ENCODE peak calls at places on chromosomes 11 and 22, in seven cellular contexts. One of them, this sample, is unnamed.

GRCh38 chr11:10550503-10550902 is 9.5 kb upstream of the RNF141 start:
- DNase-seq in choroid plexus epithelial cell: peak; percentile 72
- DNase-seq in NCI-H2081: no peak
- DNase-seq in GM19239: no peak
- DNase-seq in Jurkat, Clone E6-1: no peak
- DNase-seq in EH: peak; percentile 84
- DNase-seq in sciatic nerve: no peak
- DNase-seq in this sample: no peak

GRCh38 chr22:48489551-48490512 is 1337.8 kb downstream of the BRD1 start:
- DNase-seq in choroid plexus epithelial cell: no peak
- DNase-seq in NCI-H2081: no peak
- DNase-seq in GM19239: no peak
- DNase-seq in Jurkat, Clone E6-1: no peak
- DNase-seq in EH: no peak
- DNase-seq in sciatic nerve: peak; percentile 58
- DNase-seq in this sample: no peak

GRCh38 chr22:17201285-17201945 is 17.8 kb downstream of the ADA2 start:
- DNase-seq in choroid plexus epithelial cell: peak; percentile 59
- DNase-seq in NCI-H2081: no peak
- DNase-seq in GM19239: no peak
- DNase-seq in Jurkat, Clone E6-1: no peak
- DNase-seq in EH: no peak
- DNase-seq in sciatic nerve: no peak
- DNase-seq in this sample: no peak

GRCh38 chr11:57359896-57360690 is 20.9 kb downstream of the PRG3 start:
- DNase-seq in choroid plexus epithelial cell: peak; percentile 28
- DNase-seq in NCI-H2081: no peak
- DNase-seq in GM19239: no peak
- DNase-seq in Jurkat, Clone E6-1: no peak
- DNase-seq in EH: no peak
- DNase-seq in sciatic nerve: no peak
- DNase-seq in this sample: no peak

GRCh38 chr11:62343822-62344609 is 6.8 kb downstream of the ASRGL1 start:
- DNase-seq in choroid plexus epithelial cell: no peak
- DNase-seq in NCI-H2081: no peak
- DNase-seq in GM19239: no peak
- DNase-seq in Jurkat, Clone E6-1: no peak
- DNase-seq in EH: no peak
- DNase-seq in sciatic nerve: no peak
- DNase-seq in this sample: no peak

GRCh38 chr11:9269492-9270030 is 4.4 kb upstream of the DENND5A start:
- DNase-seq in choroid plexus epithelial cell: peak; percentile 49
- DNase-seq in NCI-H2081: no peak
- DNase-seq in GM19239: no peak
- DNase-seq in Jurkat, Clone E6-1: no peak
- DNase-seq in EH: peak; percentile 48
- DNase-seq in sciatic nerve: no peak
- DNase-seq in this sample: no peak

GRCh38 chr11:117327567-117328413 is at the start of gene CEP164:
- DNase-seq in choroid plexus epithelial cell: peak; percentile 98
- DNase-seq in NCI-H2081: peak; percentile 97
- DNase-seq in GM19239: peak; percentile 97
- DNase-seq in Jurkat, Clone E6-1: peak; percentile 94
- DNase-seq in EH: peak; percentile 98
- DNase-seq in sciatic nerve: peak; percentile 97
- DNase-seq in this sample: peak; percentile 86

GRCh38 chr11:114790910-114791309 is 112.6 kb downstream of the NXPE2 start:
- DNase-seq in choroid plexus epithelial cell: no peak
- DNase-seq in NCI-H2081: no peak
- DNase-seq in GM19239: no peak
- DNase-seq in Jurkat, Clone E6-1: no peak
- DNase-seq in EH: no peak
- DNase-seq in sciatic nerve: no peak
- DNase-seq in this sample: no peak

GRCh38 chr11:103959279-103959930 is 77.0 kb upstream of the DDI1 start:
- DNase-seq in choroid plexus epithelial cell: peak; percentile 95
- DNase-seq in NCI-H2081: no peak
- DNase-seq in GM19239: peak; percentile 32
- DNase-seq in Jurkat, Clone E6-1: no peak
- DNase-seq in EH: peak; percentile 81
- DNase-seq in sciatic nerve: no peak
- DNase-seq in this sample: no peak

GRCh38 chr22:20174785-20175596 is 24.1 kb upstream of the CCDC188 start:
- DNase-seq in choroid plexus epithelial cell: peak; percentile 38
- DNase-seq in NCI-H2081: no peak
- DNase-seq in GM19239: no peak
- DNase-seq in Jurkat, Clone E6-1: no peak
- DNase-seq in EH: peak; percentile 25
- DNase-seq in sciatic nerve: no peak
- DNase-seq in this sample: no peak

GRCh38 chr11:102843474-102843873 is at the start of gene MMP3:
- DNase-seq in choroid plexus epithelial cell: no peak
- DNase-seq in NCI-H2081: no peak
- DNase-seq in GM19239: no peak
- DNase-seq in Jurkat, Clone E6-1: no peak
- DNase-seq in EH: peak; percentile 87
- DNase-seq in sciatic nerve: no peak
- DNase-seq in this sample: peak; percentile 52

GRCh38 chr22:23894710-23895598 is 771 bp downstream of the MIF start:
- DNase-seq in choroid plexus epithelial cell: peak; percentile 94
- DNase-seq in NCI-H2081: peak; percentile 48
- DNase-seq in GM19239: peak; percentile 70
- DNase-seq in Jurkat, Clone E6-1: peak; percentile 76
- DNase-seq in EH: peak; percentile 78
- DNase-seq in sciatic nerve: peak; percentile 79
- DNase-seq in this sample: peak; percentile 68

GRCh38 chr11:86245369-86246292 is 1.1 kb downstream of the EED start:
- DNase-seq in choroid plexus epithelial cell: peak; percentile 13
- DNase-seq in NCI-H2081: peak; percentile 38
- DNase-seq in GM19239: no peak
- DNase-seq in Jurkat, Clone E6-1: no peak
- DNase-seq in EH: peak; percentile 22
- DNase-seq in sciatic nerve: no peak
- DNase-seq in this sample: no peak

GRCh38 chr11:11978792-11979486 is 29.5 kb downstream of the DKK3 start:
- DNase-seq in choroid plexus epithelial cell: peak; percentile 88
- DNase-seq in NCI-H2081: peak; percentile 38
- DNase-seq in GM19239: no peak
- DNase-seq in Jurkat, Clone E6-1: no peak
- DNase-seq in EH: peak; percentile 88
- DNase-seq in sciatic nerve: no peak
- DNase-seq in this sample: peak; percentile 44

GRCh38 chr22:20197407-20198030 is 46.7 kb upstream of the CCDC188 start:
- DNase-seq in choroid plexus epithelial cell: no peak
- DNase-seq in NCI-H2081: no peak
- DNase-seq in GM19239: no peak
- DNase-seq in Jurkat, Clone E6-1: no peak
- DNase-seq in EH: no peak
- DNase-seq in sciatic nerve: no peak
- DNase-seq in this sample: no peak

GRCh38 chr11:6757373-6757967 is 14.3 kb downstream of the OR2AG2 start:
- DNase-seq in choroid plexus epithelial cell: peak; percentile 87
- DNase-seq in NCI-H2081: peak; percentile 1
- DNase-seq in GM19239: peak; percentile 15
- DNase-seq in Jurkat, Clone E6-1: peak; percentile 63
- DNase-seq in EH: peak; percentile 60
- DNase-seq in sciatic nerve: no peak
- DNase-seq in this sample: no peak

GRCh38 chr11:63505857-63506528 is at the start of gene LGALS12:
- DNase-seq in choroid plexus epithelial cell: peak; percentile 58
- DNase-seq in NCI-H2081: no peak
- DNase-seq in GM19239: no peak
- DNase-seq in Jurkat, Clone E6-1: peak; percentile 23
- DNase-seq in EH: no peak
- DNase-seq in sciatic nerve: no peak
- DNase-seq in this sample: no peak

GRCh38 chr11:1841511-1842148 is 2.8 kb downstream of the TNNI2 start:
- DNase-seq in choroid plexus epithelial cell: no peak
- DNase-seq in NCI-H2081: no peak
- DNase-seq in GM19239: no peak
- DNase-seq in Jurkat, Clone E6-1: no peak
- DNase-seq in EH: no peak
- DNase-seq in sciatic nerve: no peak
- DNase-seq in this sample: no peak

GRCh38 chr11:9887492-9887891 is 223.6 kb downstream of the SWAP70 start:
- DNase-seq in choroid plexus epithelial cell: no peak
- DNase-seq in NCI-H2081: no peak
- DNase-seq in GM19239: no peak
- DNase-seq in Jurkat, Clone E6-1: no peak
- DNase-seq in EH: no peak
- DNase-seq in sciatic nerve: no peak
- DNase-seq in this sample: no peak

GRCh38 chr22:20117656-20118571 is 888 bp upstream of the TRMT2A start:
- DNase-seq in choroid plexus epithelial cell: peak; percentile 34
- DNase-seq in NCI-H2081: no peak
- DNase-seq in GM19239: peak; percentile 54
- DNase-seq in Jurkat, Clone E6-1: no peak
- DNase-seq in EH: peak; percentile 32
- DNase-seq in sciatic nerve: no peak
- DNase-seq in this sample: no peak

GRCh38 chr22:20569059-20570058 is 61.9 kb downstream of the MED15 start:
- DNase-seq in choroid plexus epithelial cell: peak; percentile 99
- DNase-seq in NCI-H2081: no peak
- DNase-seq in GM19239: no peak
- DNase-seq in Jurkat, Clone E6-1: peak; percentile 94
- DNase-seq in EH: peak; percentile 99
- DNase-seq in sciatic nerve: no peak
- DNase-seq in this sample: peak; percentile 54

GRCh38 chr11:109706940-109707339 is 284.9 kb downstream of the C11orf87 start:
- DNase-seq in choroid plexus epithelial cell: no peak
- DNase-seq in NCI-H2081: no peak
- DNase-seq in GM19239: no peak
- DNase-seq in Jurkat, Clone E6-1: no peak
- DNase-seq in EH: no peak
- DNase-seq in sciatic nerve: no peak
- DNase-seq in this sample: no peak

GRCh38 chr11:128914216-128915147 is 23.3 kb downstream of the KCNJ5 start:
- DNase-seq in choroid plexus epithelial cell: no peak
- DNase-seq in NCI-H2081: no peak
- DNase-seq in GM19239: no peak
- DNase-seq in Jurkat, Clone E6-1: no peak
- DNase-seq in EH: no peak
- DNase-seq in sciatic nerve: no peak
- DNase-seq in this sample: no peak

GRCh38 chr11:74980627-74981026 is 8.1 kb upstream of the NEU3 start:
- DNase-seq in choroid plexus epithelial cell: no peak
- DNase-seq in NCI-H2081: no peak
- DNase-seq in GM19239: no peak
- DNase-seq in Jurkat, Clone E6-1: no peak
- DNase-seq in EH: no peak
- DNase-seq in sciatic nerve: no peak
- DNase-seq in this sample: no peak

GRCh38 chr11:114771172-114771571 is 92.8 kb downstream of the NXPE2 start:
- DNase-seq in choroid plexus epithelial cell: no peak
- DNase-seq in NCI-H2081: no peak
- DNase-seq in GM19239: no peak
- DNase-seq in Jurkat, Clone E6-1: no peak
- DNase-seq in EH: no peak
- DNase-seq in sciatic nerve: no peak
- DNase-seq in this sample: no peak

GRCh38 chr11:119187123-119187892 is 2.0 kb downstream of the NHERF4 start:
- DNase-seq in choroid plexus epithelial cell: no peak
- DNase-seq in NCI-H2081: no peak
- DNase-seq in GM19239: no peak
- DNase-seq in Jurkat, Clone E6-1: no peak
- DNase-seq in EH: no peak
- DNase-seq in sciatic nerve: no peak
- DNase-seq in this sample: no peak

GRCh38 chr22:36245805-36246356 is 6.6 kb upstream of the APOL2 start:
- DNase-seq in choroid plexus epithelial cell: no peak
- DNase-seq in NCI-H2081: no peak
- DNase-seq in GM19239: no peak
- DNase-seq in Jurkat, Clone E6-1: no peak
- DNase-seq in EH: no peak
- DNase-seq in sciatic nerve: no peak
- DNase-seq in this sample: no peak

GRCh38 chr11:59787816-59788215 is 22.8 kb downstream of the MRPL16 start:
- DNase-seq in choroid plexus epithelial cell: peak; percentile 69
- DNase-seq in NCI-H2081: no peak
- DNase-seq in GM19239: no peak
- DNase-seq in Jurkat, Clone E6-1: no peak
- DNase-seq in EH: peak; percentile 88
- DNase-seq in sciatic nerve: no peak
- DNase-seq in this sample: no peak

GRCh38 chr22:42180349-42180842 is 49.8 kb upstream of the CYP2D6 start:
- DNase-seq in choroid plexus epithelial cell: no peak
- DNase-seq in NCI-H2081: no peak
- DNase-seq in GM19239: no peak
- DNase-seq in Jurkat, Clone E6-1: peak; percentile 97
- DNase-seq in EH: no peak
- DNase-seq in sciatic nerve: no peak
- DNase-seq in this sample: no peak

GRCh38 chr11:2290351-2290841 is 11.3 kb downstream of the C11orf21 start:
- DNase-seq in choroid plexus epithelial cell: no peak
- DNase-seq in NCI-H2081: peak; percentile 45
- DNase-seq in GM19239: no peak
- DNase-seq in Jurkat, Clone E6-1: no peak
- DNase-seq in EH: no peak
- DNase-seq in sciatic nerve: peak; percentile 32
- DNase-seq in this sample: no peak